ENCODE peak calls at places on chromosomes 16 and 17, in four cellular contexts. X is NCI-H2081; I is anterior cingulate cortex; Y is CD4-positive, alpha-beta T cell. G is an unnamed sample.

GRCh38 chr17:6497496-6498221 is 53.4 kb downstream of the PIMREG start:
- DNase-seq in X (no peak), I (no peak), Y (no peak), G (no peak)

GRCh38 chr17:77432791-77433190 is 292.0 kb downstream of the SEC14L1 start:
- DNase-seq in X (no peak), I (no peak), Y (no peak), G (no peak)

GRCh38 chr17:10836966-10837599 is 804 bp downstream of the PIRT start:
- DNase-seq in X (no peak), I (no peak), Y (no peak), G (no peak)

GRCh38 chr17:70938311-70938710 is 769.0 kb downstream of the KCNJ2 start:
- DNase-seq in X (peak; percentile 67), I (no peak), Y (no peak), G (no peak)

GRCh38 chr16:88379694-88380040 is 3.1 kb upstream of the ZNF469 start:
- DNase-seq in X (no peak), I (no peak), Y (no peak), G (no peak)

GRCh38 chr17:7745748-7746470 is 28.4 kb downstream of the DNAH2 start:
- DNase-seq in X (no peak), I (no peak), Y (no peak), G (peak; percentile 48)

GRCh38 chr17:60539807-60540206 is 13.8 kb upstream of the APPBP2 start:
- DNase-seq in X (no peak), I (no peak), Y (no peak), G (no peak)

GRCh38 chr17:48597775-48598631 is 4.4 kb upstream of the HOXB5 start:
- DNase-seq in X (peak; percentile 73), I (no peak), Y (no peak), G (peak; percentile 87)

GRCh38 chr17:33140413-33141099 is 148.9 kb downstream of the SPACA3 start:
- DNase-seq in X (no peak), I (no peak), Y (no peak), G (no peak)

GRCh38 chr16:87741700-87742415 is 23.9 kb downstream of the KLHDC4 start:
- DNase-seq in X (no peak), I (no peak), Y (no peak), G (no peak)

GRCh38 chr16:35636831-35637230 is 2177.4 kb downstream of the TP53TG3F start:
- DNase-seq in X (no peak), I (no peak), Y (no peak), G (no peak)

GRCh38 chr16:14289692-14290340 is 218.7 kb downstream of the MRTFB start:
- DNase-seq in X (peak; percentile 55), I (no peak), Y (no peak), G (peak; percentile 51)

GRCh38 chr16:88840589-88841215 is 16.0 kb downstream of the GALNS start:
- DNase-seq in X (no peak), I (no peak), Y (no peak), G (no peak)

GRCh38 chr17:67487506-67487905 is 110.4 kb downstream of the PITPNC1 start:
- DNase-seq in X (no peak), I (no peak), Y (no peak), G (peak; percentile 59)

GRCh38 chr16:19223235-19223847 is 55.3 kb downstream of the SYT17 start:
- DNase-seq in X (no peak), I (no peak), Y (no peak), G (peak; percentile 18)

GRCh38 chr17:44220211-44221071 is 966 bp upstream of the UBTF start:
- DNase-seq in X (peak; percentile 67), I (peak; percentile 56), Y (peak; percentile 68), G (peak; percentile 52)

GRCh38 chr17:78628547-78629435 is 51.6 kb upstream of the DNAH17 start:
- DNase-seq in X (no peak), I (no peak), Y (no peak), G (no peak)

GRCh38 chr17:75535119-75535537 is 9.6 kb downstream of the LLGL2 start:
- DNase-seq in X (no peak), I (no peak), Y (peak; percentile 44), G (no peak)

GRCh38 chr16:78198299-78198698 is 98.8 kb downstream of the WWOX start:
- DNase-seq in X (no peak), I (no peak), Y (no peak), G (no peak)

GRCh38 chr17:13228711-13229110 is 210.9 kb upstream of the ELAC2 start:
- DNase-seq in X (no peak), I (no peak), Y (no peak), G (no peak)

GRCh38 chr17:81870155-81870977 is 771 bp downstream of the ARHGDIA start:
- DNase-seq in X (peak; percentile 28), I (no peak), Y (peak; percentile 36), G (peak; percentile 56)

G was measured in kidney tubule cell.